ENCODE peak calls at places on chromosome 10, in nine cellular contexts. D, X, W, B, Z, P, C, V and K are unnamed samples.

GRCh38 chr10:88161070-88161469 is 297.6 kb downstream of the PTEN start:
- DNase-seq in V (no peak), D (no peak), W (no peak), B (no peak), C (no peak), X (no peak), P (no peak), Z (no peak), K (no peak)

GRCh38 chr10:73991846-73992245 is 6.1 kb upstream of the VCL start:
- DNase-seq in Z (no peak), W (peak), P (no peak), C (peak), D (peak), B (peak), V (peak), X (no peak), K (peak)

GRCh38 chr10:99920901-99921300 is 88.8 kb downstream of the DNMBP start:
- DNase-seq in X (no peak), C (no peak), D (no peak), P (peak), B (no peak), V (no peak), Z (no peak), W (no peak), K (no peak)

GRCh38 chr10:30282226-30282625 is 66.9 kb downstream of the MTPAP start:
- DNase-seq in B (no peak), W (no peak), P (no peak), Z (no peak), V (no peak), D (no peak), X (no peak), C (no peak), K (no peak)

GRCh38 chr10:129161184-129161583 is 305.9 kb upstream of the MGMT start:
- DNase-seq in P (no peak), X (no peak), Z (no peak), B (no peak), V (no peak), C (no peak), D (no peak), W (no peak), K (no peak)

GRCh38 chr10:97338041-97338440 is 3.5 kb upstream of the FRAT2 start:
- DNase-seq in Z (no peak), X (no peak), B (no peak), D (no peak), C (no peak), V (no peak), W (no peak), P (no peak), K (no peak)

GRCh38 chr10:35545878-35546631 is 59.1 kb upstream of the GJD4 start:
- DNase-seq in P (peak), X (no peak), V (no peak), Z (no peak), W (no peak), D (no peak), B (no peak), C (no peak), K (no peak)

GRCh38 chr10:71530781-71531180 is 134.1 kb downstream of the CDH23 start:
- DNase-seq in D (no peak), X (no peak), W (no peak), P (no peak), V (no peak), Z (no peak), C (no peak), B (no peak), K (no peak)

GRCh38 chr10:94314913-94315545 is 47.7 kb downstream of the NOC3L start:
- DNase-seq in C (no peak), D (no peak), X (no peak), W (no peak), P (no peak), B (no peak), Z (no peak), V (no peak), K (no peak)
- TF ChIP-seq CTCF in C (no peak), D (no peak), X (no peak), W (no peak), P (no peak), B (no peak), Z (no peak), V (no peak), K (no peak)

GRCh38 chr10:119538632-119539358 is 3.7 kb downstream of the RGS10 start:
- DNase-seq in X (no peak), B (no peak), Z (no peak), W (no peak), V (peak), C (no peak), P (no peak), D (no peak), K (no peak)
- TF ChIP-seq CTCF in X (no peak), B (no peak), Z (no peak), W (peak), V (peak), C (no peak), P (no peak), D (no peak), K (no peak)

GRCh38 chr10:113139695-113140094 is 189.6 kb downstream of the TCF7L2 start:
- DNase-seq in Z (no peak), W (no peak), C (no peak), B (no peak), V (no peak), D (no peak), X (no peak), P (peak), K (no peak)
- TF ChIP-seq CTCF in Z (no peak), W (no peak), C (no peak), B (no peak), V (no peak), D (no peak), X (peak), P (peak), K (no peak)

GRCh38 chr10:52400564-52400963 is 86.5 kb downstream of the DKK1 start:
- DNase-seq in C (no peak), W (no peak), V (no peak), P (peak), B (no peak), D (no peak), X (no peak), Z (no peak), K (no peak)
- TF ChIP-seq CTCF in C (no peak), W (no peak), V (no peak), P (no peak), B (no peak), D (no peak), X (no peak), Z (no peak), K (no peak)

GRCh38 chr10:115117301-115117700 is 24.1 kb downstream of the ATRNL1 start:
- DNase-seq in P (no peak), V (no peak), W (no peak), D (no peak), X (no peak), Z (no peak), C (no peak), B (no peak), K (no peak)
- TF ChIP-seq CTCF in P (no peak), V (no peak), W (no peak), D (no peak), X (no peak), Z (no peak), C (no peak), B (no peak), K (no peak)

DNA sequence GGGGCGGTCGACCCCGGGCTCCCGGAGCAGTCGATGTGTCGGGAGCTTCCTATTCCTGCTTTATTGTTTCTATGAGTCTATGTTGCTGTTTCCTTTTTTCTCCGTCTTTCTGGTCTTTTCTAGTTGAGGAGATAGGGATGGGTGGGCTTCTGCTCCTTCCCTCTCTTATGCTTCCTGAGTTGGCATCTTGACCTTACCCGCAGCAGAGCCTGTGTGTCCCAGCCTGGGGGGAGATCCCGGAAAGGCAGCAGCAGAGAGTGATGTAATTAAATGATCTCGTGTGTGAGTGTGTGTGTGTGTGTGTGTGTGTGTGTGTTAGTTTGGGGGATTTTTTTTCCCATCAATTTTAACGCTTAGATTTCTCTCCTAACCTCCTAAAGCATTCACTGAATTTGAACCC is 501 bp upstream of the SORCS1 start:
- DNase-seq in Z (no peak), D (no peak), X (no peak), B (no peak), P (no peak), V (no peak), W (no peak), C (no peak), K (no peak)
- TF ChIP-seq CTCF in Z (no peak), D (no peak), X (no peak), B (no peak), P (no peak), V (no peak), W (no peak), C (no peak), K (no peak)

DNA sequence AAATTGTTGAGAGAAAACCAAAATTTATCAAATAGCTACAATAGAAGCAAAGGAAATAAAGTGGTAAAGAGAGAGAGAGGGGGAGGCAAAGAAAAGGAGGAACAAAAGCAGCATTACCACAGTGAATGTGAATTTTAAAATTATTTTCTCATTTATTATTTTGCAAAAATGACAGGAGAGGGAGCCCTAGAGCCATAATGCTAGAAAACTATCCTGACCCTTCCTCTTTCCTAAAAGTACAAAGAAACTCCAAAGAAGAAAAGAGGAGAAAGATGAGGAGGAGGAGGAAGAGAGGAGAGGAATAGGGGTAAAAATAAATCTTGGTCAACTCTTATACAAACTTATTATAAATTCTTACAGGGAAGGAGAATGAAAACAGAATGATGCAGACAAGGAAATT is 921.5 kb downstream of the NRG3 start:
- DNase-seq in D (no peak), V (no peak), P (peak), Z (no peak), X (no peak), C (no peak), W (no peak), B (no peak), K (no peak)
- TF ChIP-seq CTCF in D (no peak), V (no peak), P (peak), Z (no peak), X (no peak), C (no peak), W (peak), B (peak), K (no peak)